ENCODE peak calls at places on chromosomes 7 and 10, in six cellular contexts. One of them, this sample, is unnamed.
A peak's percentile ranks its signal among the peaks of the same experiment; 100 is the strongest.

GRCh38 chr7:108634535-108634934 is 64.9 kb downstream of the DNAJB9 start:
- DNase-seq in activated naive CD4-positive, alpha-beta T cell treated with anti-CD3 and anti-CD28 coated beads, Interleukin-2, amount 50 U/mL, for 16 hours: no peak
- DNase-seq in ELR: no peak
- DNase-seq in SK-N-SH: no peak
- DNase-seq in stimulated activated CD4-positive, alpha-beta T cell treated with anti-CD3 and anti-CD28 coated beads, Interleukin-4, amount 100 ng/mL, for 48 hours: no peak
- DNase-seq in cardiac muscle cell: no peak
- DNase-seq in this sample: no peak

GRCh38 chr7:5532520-5533335 is 109.1 kb upstream of the TNRC18 start:
- DNase-seq in activated naive CD4-positive, alpha-beta T cell treated with anti-CD3 and anti-CD28 coated beads, Interleukin-2, amount 50 U/mL, for 16 hours: peak; percentile 49
- DNase-seq in ELR: no peak
- DNase-seq in SK-N-SH: peak; percentile 27
- DNase-seq in stimulated activated CD4-positive, alpha-beta T cell treated with anti-CD3 and anti-CD28 coated beads, Interleukin-4, amount 100 ng/mL, for 48 hours: no peak
- DNase-seq in cardiac muscle cell: peak; percentile 45
- DNase-seq in this sample: peak; percentile 27

GRCh38 chr10:71433116-71433982 is 36.6 kb downstream of the CDH23 start:
- DNase-seq in activated naive CD4-positive, alpha-beta T cell treated with anti-CD3 and anti-CD28 coated beads, Interleukin-2, amount 50 U/mL, for 16 hours: no peak
- DNase-seq in ELR: no peak
- DNase-seq in SK-N-SH: peak; percentile 15
- DNase-seq in stimulated activated CD4-positive, alpha-beta T cell treated with anti-CD3 and anti-CD28 coated beads, Interleukin-4, amount 100 ng/mL, for 48 hours: no peak
- DNase-seq in cardiac muscle cell: no peak
- DNase-seq in this sample: no peak

GRCh38 chr7:7516662-7517061 is 19.0 kb downstream of the COL28A1 start:
- DNase-seq in activated naive CD4-positive, alpha-beta T cell treated with anti-CD3 and anti-CD28 coated beads, Interleukin-2, amount 50 U/mL, for 16 hours: no peak
- DNase-seq in ELR: peak; percentile 10
- DNase-seq in SK-N-SH: no peak
- DNase-seq in stimulated activated CD4-positive, alpha-beta T cell treated with anti-CD3 and anti-CD28 coated beads, Interleukin-4, amount 100 ng/mL, for 48 hours: no peak
- DNase-seq in cardiac muscle cell: no peak
- DNase-seq in this sample: no peak

GRCh38 chr10:110834622-110835219 is 37.0 kb upstream of the PDCD4 start:
- DNase-seq in activated naive CD4-positive, alpha-beta T cell treated with anti-CD3 and anti-CD28 coated beads, Interleukin-2, amount 50 U/mL, for 16 hours: peak; percentile 17
- DNase-seq in ELR: no peak
- DNase-seq in SK-N-SH: no peak
- DNase-seq in stimulated activated CD4-positive, alpha-beta T cell treated with anti-CD3 and anti-CD28 coated beads, Interleukin-4, amount 100 ng/mL, for 48 hours: no peak
- DNase-seq in cardiac muscle cell: peak; percentile 90
- DNase-seq in this sample: no peak

GRCh38 chr10:122154733-122155366 is 116.2 kb upstream of the BTBD16 start:
- DNase-seq in activated naive CD4-positive, alpha-beta T cell treated with anti-CD3 and anti-CD28 coated beads, Interleukin-2, amount 50 U/mL, for 16 hours: no peak
- DNase-seq in ELR: no peak
- DNase-seq in SK-N-SH: no peak
- DNase-seq in stimulated activated CD4-positive, alpha-beta T cell treated with anti-CD3 and anti-CD28 coated beads, Interleukin-4, amount 100 ng/mL, for 48 hours: no peak
- DNase-seq in cardiac muscle cell: peak; percentile 42
- DNase-seq in this sample: no peak

GRCh38 chr10:24553051-24553612 is 170.6 kb downstream of the ARHGAP21 start:
- DNase-seq in activated naive CD4-positive, alpha-beta T cell treated with anti-CD3 and anti-CD28 coated beads, Interleukin-2, amount 50 U/mL, for 16 hours: no peak
- DNase-seq in ELR: no peak
- DNase-seq in SK-N-SH: no peak
- DNase-seq in stimulated activated CD4-positive, alpha-beta T cell treated with anti-CD3 and anti-CD28 coated beads, Interleukin-4, amount 100 ng/mL, for 48 hours: no peak
- DNase-seq in cardiac muscle cell: no peak
- DNase-seq in this sample: no peak

GRCh38 chr7:31778296-31778695 is 91.3 kb downstream of the PPP1R17 start:
- DNase-seq in activated naive CD4-positive, alpha-beta T cell treated with anti-CD3 and anti-CD28 coated beads, Interleukin-2, amount 50 U/mL, for 16 hours: no peak
- DNase-seq in ELR: no peak
- DNase-seq in SK-N-SH: no peak
- DNase-seq in stimulated activated CD4-positive, alpha-beta T cell treated with anti-CD3 and anti-CD28 coated beads, Interleukin-4, amount 100 ng/mL, for 48 hours: no peak
- DNase-seq in cardiac muscle cell: no peak
- DNase-seq in this sample: no peak

GRCh38 chr10:86652361-86653202 is 1.8 kb upstream of the OPN4 start:
- DNase-seq in activated naive CD4-positive, alpha-beta T cell treated with anti-CD3 and anti-CD28 coated beads, Interleukin-2, amount 50 U/mL, for 16 hours: no peak
- DNase-seq in ELR: peak; percentile 25
- DNase-seq in SK-N-SH: peak; percentile 14
- DNase-seq in stimulated activated CD4-positive, alpha-beta T cell treated with anti-CD3 and anti-CD28 coated beads, Interleukin-4, amount 100 ng/mL, for 48 hours: no peak
- DNase-seq in cardiac muscle cell: no peak
- DNase-seq in this sample: no peak

GRCh38 chr7:53431901-53432300 is 396.5 kb downstream of the POM121L12 start:
- DNase-seq in activated naive CD4-positive, alpha-beta T cell treated with anti-CD3 and anti-CD28 coated beads, Interleukin-2, amount 50 U/mL, for 16 hours: no peak
- DNase-seq in ELR: no peak
- DNase-seq in SK-N-SH: no peak
- DNase-seq in stimulated activated CD4-positive, alpha-beta T cell treated with anti-CD3 and anti-CD28 coated beads, Interleukin-4, amount 100 ng/mL, for 48 hours: no peak
- DNase-seq in cardiac muscle cell: no peak
- DNase-seq in this sample: no peak

GRCh38 chr7:133807610-133808543 is 319.3 kb upstream of the LRGUK start:
- DNase-seq in activated naive CD4-positive, alpha-beta T cell treated with anti-CD3 and anti-CD28 coated beads, Interleukin-2, amount 50 U/mL, for 16 hours: no peak
- DNase-seq in ELR: no peak
- DNase-seq in SK-N-SH: peak; percentile 63
- DNase-seq in stimulated activated CD4-positive, alpha-beta T cell treated with anti-CD3 and anti-CD28 coated beads, Interleukin-4, amount 100 ng/mL, for 48 hours: no peak
- DNase-seq in cardiac muscle cell: no peak
- DNase-seq in this sample: no peak

GRCh38 chr7:146129296-146129695 is 12.7 kb downstream of the CNTNAP2 start:
- DNase-seq in activated naive CD4-positive, alpha-beta T cell treated with anti-CD3 and anti-CD28 coated beads, Interleukin-2, amount 50 U/mL, for 16 hours: no peak
- DNase-seq in ELR: no peak
- DNase-seq in SK-N-SH: no peak
- DNase-seq in stimulated activated CD4-positive, alpha-beta T cell treated with anti-CD3 and anti-CD28 coated beads, Interleukin-4, amount 100 ng/mL, for 48 hours: no peak
- DNase-seq in cardiac muscle cell: peak; percentile 42
- DNase-seq in this sample: no peak

GRCh38 chr10:77226871-77227557 is 410.6 kb downstream of the KCNMA1 start:
- DNase-seq in activated naive CD4-positive, alpha-beta T cell treated with anti-CD3 and anti-CD28 coated beads, Interleukin-2, amount 50 U/mL, for 16 hours: no peak
- DNase-seq in ELR: peak; percentile 34
- DNase-seq in SK-N-SH: no peak
- DNase-seq in stimulated activated CD4-positive, alpha-beta T cell treated with anti-CD3 and anti-CD28 coated beads, Interleukin-4, amount 100 ng/mL, for 48 hours: no peak
- DNase-seq in cardiac muscle cell: no peak
- DNase-seq in this sample: no peak

GRCh38 chr7:24825931-24826661 is 68.8 kb upstream of the GSDME start:
- DNase-seq in activated naive CD4-positive, alpha-beta T cell treated with anti-CD3 and anti-CD28 coated beads, Interleukin-2, amount 50 U/mL, for 16 hours: no peak
- DNase-seq in ELR: peak; percentile 94
- DNase-seq in SK-N-SH: no peak
- DNase-seq in stimulated activated CD4-positive, alpha-beta T cell treated with anti-CD3 and anti-CD28 coated beads, Interleukin-4, amount 100 ng/mL, for 48 hours: no peak
- DNase-seq in cardiac muscle cell: no peak
- DNase-seq in this sample: no peak

GRCh38 chr7:6375346-6376101 is 72.2 kb downstream of the DAGLB start:
- DNase-seq in activated naive CD4-positive, alpha-beta T cell treated with anti-CD3 and anti-CD28 coated beads, Interleukin-2, amount 50 U/mL, for 16 hours: peak; percentile 15
- DNase-seq in ELR: peak; percentile 58
- DNase-seq in SK-N-SH: no peak
- DNase-seq in stimulated activated CD4-positive, alpha-beta T cell treated with anti-CD3 and anti-CD28 coated beads, Interleukin-4, amount 100 ng/mL, for 48 hours: no peak
- DNase-seq in cardiac muscle cell: no peak
- DNase-seq in this sample: no peak

GRCh38 chr7:27947581-27948278 is 207.8 kb downstream of the TAX1BP1 start:
- DNase-seq in activated naive CD4-positive, alpha-beta T cell treated with anti-CD3 and anti-CD28 coated beads, Interleukin-2, amount 50 U/mL, for 16 hours: no peak
- DNase-seq in ELR: peak; percentile 51
- DNase-seq in SK-N-SH: no peak
- DNase-seq in stimulated activated CD4-positive, alpha-beta T cell treated with anti-CD3 and anti-CD28 coated beads, Interleukin-4, amount 100 ng/mL, for 48 hours: no peak
- DNase-seq in cardiac muscle cell: no peak
- DNase-seq in this sample: no peak

GRCh38 chr7:128740996-128741395 is 1.8 kb downstream of the CALU start:
- DNase-seq in activated naive CD4-positive, alpha-beta T cell treated with anti-CD3 and anti-CD28 coated beads, Interleukin-2, amount 50 U/mL, for 16 hours: no peak
- DNase-seq in ELR: peak; percentile 33
- DNase-seq in SK-N-SH: no peak
- DNase-seq in stimulated activated CD4-positive, alpha-beta T cell treated with anti-CD3 and anti-CD28 coated beads, Interleukin-4, amount 100 ng/mL, for 48 hours: no peak
- DNase-seq in cardiac muscle cell: no peak
- DNase-seq in this sample: no peak

GRCh38 chr7:92588561-92588960 is 1.6 kb downstream of the FAM133B start:
- DNase-seq in activated naive CD4-positive, alpha-beta T cell treated with anti-CD3 and anti-CD28 coated beads, Interleukin-2, amount 50 U/mL, for 16 hours: peak; percentile 31
- DNase-seq in ELR: peak; percentile 23
- DNase-seq in SK-N-SH: no peak
- DNase-seq in stimulated activated CD4-positive, alpha-beta T cell treated with anti-CD3 and anti-CD28 coated beads, Interleukin-4, amount 100 ng/mL, for 48 hours: no peak
- DNase-seq in cardiac muscle cell: no peak
- DNase-seq in this sample: no peak

GRCh38 chr7:134705716-134706115 is 59.1 kb downstream of the BPGM start:
- DNase-seq in activated naive CD4-positive, alpha-beta T cell treated with anti-CD3 and anti-CD28 coated beads, Interleukin-2, amount 50 U/mL, for 16 hours: no peak
- DNase-seq in ELR: no peak
- DNase-seq in SK-N-SH: no peak
- DNase-seq in stimulated activated CD4-positive, alpha-beta T cell treated with anti-CD3 and anti-CD28 coated beads, Interleukin-4, amount 100 ng/mL, for 48 hours: no peak
- DNase-seq in cardiac muscle cell: no peak
- DNase-seq in this sample: no peak

GRCh38 chr7:25575634-25576033 is 347.3 kb upstream of the NPVF start:
- DNase-seq in activated naive CD4-positive, alpha-beta T cell treated with anti-CD3 and anti-CD28 coated beads, Interleukin-2, amount 50 U/mL, for 16 hours: no peak
- DNase-seq in ELR: no peak
- DNase-seq in SK-N-SH: no peak
- DNase-seq in stimulated activated CD4-positive, alpha-beta T cell treated with anti-CD3 and anti-CD28 coated beads, Interleukin-4, amount 100 ng/mL, for 48 hours: no peak
- DNase-seq in cardiac muscle cell: no peak
- DNase-seq in this sample: no peak

GRCh38 chr7:140810830-140811556 is 113.7 kb downstream of the BRAF start:
- DNase-seq in activated naive CD4-positive, alpha-beta T cell treated with anti-CD3 and anti-CD28 coated beads, Interleukin-2, amount 50 U/mL, for 16 hours: peak; percentile 44
- DNase-seq in ELR: peak; percentile 69
- DNase-seq in SK-N-SH: peak; percentile 67
- DNase-seq in stimulated activated CD4-positive, alpha-beta T cell treated with anti-CD3 and anti-CD28 coated beads, Interleukin-4, amount 100 ng/mL, for 48 hours: peak; percentile 46
- DNase-seq in cardiac muscle cell: peak; percentile 79
- DNase-seq in this sample: peak; percentile 21

GRCh38 chr7:27169658-27170493 is 4.2 kb downstream of the HOXA10 start:
- DNase-seq in activated naive CD4-positive, alpha-beta T cell treated with anti-CD3 and anti-CD28 coated beads, Interleukin-2, amount 50 U/mL, for 16 hours: no peak
- DNase-seq in ELR: peak; percentile 91
- DNase-seq in SK-N-SH: no peak
- DNase-seq in stimulated activated CD4-positive, alpha-beta T cell treated with anti-CD3 and anti-CD28 coated beads, Interleukin-4, amount 100 ng/mL, for 48 hours: no peak
- DNase-seq in cardiac muscle cell: no peak
- DNase-seq in this sample: no peak

GRCh38 chr7:98557538-98558031 is 59.5 kb upstream of the NPTX2 start:
- DNase-seq in activated naive CD4-positive, alpha-beta T cell treated with anti-CD3 and anti-CD28 coated beads, Interleukin-2, amount 50 U/mL, for 16 hours: no peak
- DNase-seq in ELR: no peak
- DNase-seq in SK-N-SH: peak; percentile 69
- DNase-seq in stimulated activated CD4-positive, alpha-beta T cell treated with anti-CD3 and anti-CD28 coated beads, Interleukin-4, amount 100 ng/mL, for 48 hours: no peak
- DNase-seq in cardiac muscle cell: no peak
- DNase-seq in this sample: no peak

GRCh38 chr7:135335628-135336139 is 102.0 kb downstream of the STRA8 start:
- DNase-seq in activated naive CD4-positive, alpha-beta T cell treated with anti-CD3 and anti-CD28 coated beads, Interleukin-2, amount 50 U/mL, for 16 hours: peak; percentile 26
- DNase-seq in ELR: peak; percentile 67
- DNase-seq in SK-N-SH: peak; percentile 86
- DNase-seq in stimulated activated CD4-positive, alpha-beta T cell treated with anti-CD3 and anti-CD28 coated beads, Interleukin-4, amount 100 ng/mL, for 48 hours: peak; percentile 25
- DNase-seq in cardiac muscle cell: peak; percentile 94
- DNase-seq in this sample: peak; percentile 12

GRCh38 chr7:46071601-46072000 is 150.5 kb upstream of the IGFBP3 start:
- DNase-seq in activated naive CD4-positive, alpha-beta T cell treated with anti-CD3 and anti-CD28 coated beads, Interleukin-2, amount 50 U/mL, for 16 hours: no peak
- DNase-seq in ELR: peak; percentile 40
- DNase-seq in SK-N-SH: no peak
- DNase-seq in stimulated activated CD4-positive, alpha-beta T cell treated with anti-CD3 and anti-CD28 coated beads, Interleukin-4, amount 100 ng/mL, for 48 hours: no peak
- DNase-seq in cardiac muscle cell: no peak
- DNase-seq in this sample: no peak

GRCh38 chr7:153396475-153396874 is 636.9 kb downstream of the ACTR3B start:
- DNase-seq in activated naive CD4-positive, alpha-beta T cell treated with anti-CD3 and anti-CD28 coated beads, Interleukin-2, amount 50 U/mL, for 16 hours: no peak
- DNase-seq in ELR: no peak
- DNase-seq in SK-N-SH: no peak
- DNase-seq in stimulated activated CD4-positive, alpha-beta T cell treated with anti-CD3 and anti-CD28 coated beads, Interleukin-4, amount 100 ng/mL, for 48 hours: no peak
- DNase-seq in cardiac muscle cell: no peak
- DNase-seq in this sample: no peak

GRCh38 chr10:70174058-70174741 is 3.9 kb upstream of the SAR1A start:
- DNase-seq in activated naive CD4-positive, alpha-beta T cell treated with anti-CD3 and anti-CD28 coated beads, Interleukin-2, amount 50 U/mL, for 16 hours: no peak
- DNase-seq in ELR: peak; percentile 27
- DNase-seq in SK-N-SH: no peak
- DNase-seq in stimulated activated CD4-positive, alpha-beta T cell treated with anti-CD3 and anti-CD28 coated beads, Interleukin-4, amount 100 ng/mL, for 48 hours: no peak
- DNase-seq in cardiac muscle cell: no peak
- DNase-seq in this sample: peak; percentile 27

GRCh38 chr10:1120146-1120695 is 64.0 kb downstream of the WDR37 start:
- DNase-seq in activated naive CD4-positive, alpha-beta T cell treated with anti-CD3 and anti-CD28 coated beads, Interleukin-2, amount 50 U/mL, for 16 hours: no peak
- DNase-seq in ELR: no peak
- DNase-seq in SK-N-SH: no peak
- DNase-seq in stimulated activated CD4-positive, alpha-beta T cell treated with anti-CD3 and anti-CD28 coated beads, Interleukin-4, amount 100 ng/mL, for 48 hours: no peak
- DNase-seq in cardiac muscle cell: no peak
- DNase-seq in this sample: no peak

GRCh38 chr10:43045246-43045621 is 31.6 kb upstream of the RET start:
- DNase-seq in activated naive CD4-positive, alpha-beta T cell treated with anti-CD3 and anti-CD28 coated beads, Interleukin-2, amount 50 U/mL, for 16 hours: no peak
- DNase-seq in ELR: no peak
- DNase-seq in SK-N-SH: peak; percentile 19
- DNase-seq in stimulated activated CD4-positive, alpha-beta T cell treated with anti-CD3 and anti-CD28 coated beads, Interleukin-4, amount 100 ng/mL, for 48 hours: no peak
- DNase-seq in cardiac muscle cell: no peak
- DNase-seq in this sample: no peak

GRCh38 chr7:132751282-132751647 is 175.0 kb upstream of the PLXNA4 start:
- DNase-seq in activated naive CD4-positive, alpha-beta T cell treated with anti-CD3 and anti-CD28 coated beads, Interleukin-2, amount 50 U/mL, for 16 hours: no peak
- DNase-seq in ELR: no peak
- DNase-seq in SK-N-SH: no peak
- DNase-seq in stimulated activated CD4-positive, alpha-beta T cell treated with anti-CD3 and anti-CD28 coated beads, Interleukin-4, amount 100 ng/mL, for 48 hours: no peak
- DNase-seq in cardiac muscle cell: no peak
- DNase-seq in this sample: no peak

GRCh38 chr10:12579954-12580858 is 230.9 kb downstream of the CAMK1D start:
- DNase-seq in activated naive CD4-positive, alpha-beta T cell treated with anti-CD3 and anti-CD28 coated beads, Interleukin-2, amount 50 U/mL, for 16 hours: no peak
- DNase-seq in ELR: no peak
- DNase-seq in SK-N-SH: no peak
- DNase-seq in stimulated activated CD4-positive, alpha-beta T cell treated with anti-CD3 and anti-CD28 coated beads, Interleukin-4, amount 100 ng/mL, for 48 hours: no peak
- DNase-seq in cardiac muscle cell: no peak
- DNase-seq in this sample: no peak